ENCODE peak calls at places on chromosomes 16 and 17, in seven cellular contexts. A, N, D, B, X, C and W are unnamed samples.
A peak's percentile ranks its signal among the peaks of the same experiment; 100 is the strongest.

GRCh38 chr16:4052096-4052495 is 64.1 kb downstream of the ADCY9 start:
- DNase-seq in A (no peak), N (peak; percentile 26), D (no peak), B (no peak), X (no peak), C (no peak), W (peak; percentile 22)

GRCh38 chr16:9647981-9648701 is 534.1 kb downstream of the GRIN2A start:
- DNase-seq in A (peak; percentile 37), N (peak; percentile 20), D (no peak), B (no peak), X (no peak), C (no peak), W (no peak)

GRCh38 chr16:57720142-57720575 is 15.4 kb upstream of the KATNB1 start:
- DNase-seq in A (peak; percentile 75), N (peak; percentile 85), D (no peak), B (peak; percentile 81), X (no peak), C (no peak), W (peak; percentile 88)

GRCh38 chr17:63434951-63435571 is 11.0 kb downstream of the CYB561 start:
- DNase-seq in A (peak; percentile 62), N (peak; percentile 80), D (no peak), B (peak; percentile 96), X (peak; percentile 50), C (no peak), W (no peak)

GRCh38 chr17:7888184-7888920 is at the start of gene CHD3:
- DNase-seq in A (no peak), N (no peak), D (peak; percentile 49), B (peak; percentile 61), X (no peak), C (no peak), W (no peak)

GRCh38 chr17:68457168-68457538 is at the start of gene WIPI1:
- DNase-seq in A (peak; percentile 36), N (peak; percentile 36), D (peak; percentile 77), B (no peak), X (no peak), C (no peak), W (peak; percentile 95)

GRCh38 chr17:70059649-70060048 is 15.4 kb upstream of the KCNJ16 start:
- DNase-seq in A (no peak), N (peak; percentile 54), D (no peak), B (no peak), X (no peak), C (no peak), W (no peak)

GRCh38 chr17:66805567-66805966 is 29.4 kb upstream of the CACNG5 start:
- DNase-seq in A (no peak), N (no peak), D (no peak), B (no peak), X (no peak), C (no peak), W (peak; percentile 46)

GRCh38 chr16:51544850-51545467 is 393.9 kb upstream of the SALL1 start:
- DNase-seq in A (no peak), N (no peak), D (no peak), B (no peak), X (no peak), C (no peak), W (no peak)

GRCh38 chr16:17566075-17566474 is 95.3 kb upstream of the XYLT1 start:
- DNase-seq in A (no peak), N (no peak), D (no peak), B (no peak), X (no peak), C (no peak), W (no peak)

GRCh38 chr16:47944589-47944988 is 211.2 kb downstream of the ABCC12 start:
- DNase-seq in A (no peak), N (no peak), D (no peak), B (no peak), X (no peak), C (no peak), W (no peak)

GRCh38 chr17:21679256-21680146 is 12.8 kb upstream of the KCNJ18 start:
- DNase-seq in A (no peak), N (peak; percentile 53), D (no peak), B (no peak), X (peak; percentile 8), C (no peak), W (peak; percentile 71)

GRCh38 chr17:62892870-62893338 is 73.1 kb upstream of the TANC2 start:
- DNase-seq in A (peak; percentile 88), N (no peak), D (no peak), B (peak; percentile 40), X (no peak), C (no peak), W (peak; percentile 77)

GRCh38 chr17:11885051-11885450 is 112.2 kb downstream of the ZNF18 start:
- DNase-seq in A (no peak), N (no peak), D (no peak), B (no peak), X (no peak), C (no peak), W (no peak)

GRCh38 chr17:9444687-9445086 is 130.9 kb downstream of the STX8 start:
- DNase-seq in A (no peak), N (no peak), D (no peak), B (no peak), X (no peak), C (no peak), W (no peak)

GRCh38 chr17:50129946-50130777 is at the start of gene SAMD14:
- DNase-seq in A (no peak), N (no peak), D (no peak), B (no peak), X (no peak), C (no peak), W (no peak)

GRCh38 chr16:84194470-84195200 is 3.7 kb downstream of the ADAD2 start:
- DNase-seq in A (no peak), N (no peak), D (no peak), B (no peak), X (no peak), C (no peak), W (no peak)

GRCh38 chr16:73083271-73083670 is 35.3 kb upstream of the ZFHX3 start:
- DNase-seq in A (no peak), N (no peak), D (no peak), B (no peak), X (no peak), C (no peak), W (no peak)

GRCh38 chr16:4862639-4863038 is 15.4 kb downstream of the UBN1 start:
- DNase-seq in A (no peak), N (no peak), D (no peak), B (peak; percentile 50), X (no peak), C (no peak), W (no peak)

GRCh38 chr17:19937522-19937921 is 40.1 kb downstream of the AKAP10 start:
- DNase-seq in A (no peak), N (no peak), D (no peak), B (no peak), X (no peak), C (no peak), W (no peak)

GRCh38 chr17:69401251-69401650 is 13.2 kb upstream of the MAP2K6 start:
- DNase-seq in A (no peak), N (no peak), D (no peak), B (no peak), X (no peak), C (no peak), W (no peak)

GRCh38 chr17:19523690-19524089 is 10.0 kb upstream of the SLC47A1 start:
- DNase-seq in A (no peak), N (no peak), D (no peak), B (no peak), X (no peak), C (no peak), W (no peak)

GRCh38 chr16:85897384-85897783 is 1.6 kb upstream of the IRF8 start:
- DNase-seq in A (no peak), N (no peak), D (no peak), B (no peak), X (no peak), C (no peak), W (no peak)

GRCh38 chr17:2837147-2837561 is 40.9 kb downstream of the RAP1GAP2 start:
- DNase-seq in A (no peak), N (no peak), D (no peak), B (no peak), X (no peak), C (no peak), W (no peak)

GRCh38 chr17:58631523-58632323 is 60.1 kb downstream of the TEX14 start:
- DNase-seq in A (peak; percentile 98), N (peak; percentile 96), D (peak; percentile 95), B (peak; percentile 95), X (peak; percentile 93), C (peak; percentile 59), W (peak; percentile 96)
- TF ChIP-seq POLR2A in A (peak; percentile 100), N (peak; percentile 87), D (peak; percentile 81), B (no peak), X (peak; percentile 76), C (peak; percentile 40), W (peak; percentile 80)

GRCh38 chr17:57750930-57751329 is 5.8 kb upstream of the CCDC182 start:
- DNase-seq in A (no peak), N (peak; percentile 27), D (peak; percentile 44), B (no peak), X (peak; percentile 19), C (no peak), W (no peak)
- H3K27ac ChIP-seq in A (no peak overlapping the region), N (no peak overlapping the region), D (no peak overlapping the region), B (no peak overlapping the region), X (no peak overlapping the region), C (no peak overlapping the region), W (peak overlapping the region; percentile 17)

DNA sequence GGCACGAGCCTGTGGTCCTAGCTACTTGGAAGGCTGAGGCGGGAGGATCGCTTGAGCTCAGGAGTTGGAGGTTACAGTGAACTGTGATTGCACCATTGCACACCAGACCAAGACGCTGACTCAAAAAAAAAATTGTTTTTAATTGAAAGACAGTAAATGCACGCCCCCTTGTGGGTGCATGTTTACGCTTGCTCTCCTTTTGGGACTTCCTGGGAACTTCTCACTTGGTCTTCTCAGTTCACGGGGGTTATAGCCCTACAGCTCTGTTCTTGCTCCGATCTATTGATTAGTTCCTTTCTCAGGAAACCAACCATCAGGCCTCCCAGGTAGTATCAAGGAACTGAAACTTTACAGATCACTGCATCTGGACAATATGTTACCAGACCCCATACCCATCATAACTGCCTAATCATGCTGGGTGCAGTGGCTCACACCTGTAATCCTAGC is 14.2 kb upstream of the RIPOR1 start:
- DNase-seq in A (peak; percentile 89), N (peak; percentile 94), D (peak; percentile 71), B (peak; percentile 86), X (peak; percentile 72), C (peak; percentile 45), W (peak; percentile 89)
- TF ChIP-seq CTCF in A (peak; percentile 79), N (peak; percentile 71), D (peak; percentile 70), B (peak; percentile 67), X (peak; percentile 73), C (peak; percentile 59), W (peak; percentile 80)

GRCh38 chr17:75456417-75457046 is at the start of gene TMEM94:
- DNase-seq in A (peak; percentile 99), N (peak; percentile 99), D (peak; percentile 94), B (peak; percentile 96), X (peak; percentile 95), C (peak; percentile 76), W (peak; percentile 96)

GRCh38 chr17:75457047-75457654 is 716 bp downstream of the TMEM94 start:
- DNase-seq in A (peak; percentile 36), N (peak; percentile 65), D (peak; percentile 65), B (peak; percentile 27), X (peak; percentile 52), C (no peak), W (peak; percentile 80)

GRCh38 chr17:75459246-75459589 is 2.8 kb downstream of the TMEM94 start:
- DNase-seq in A (no peak), N (no peak), D (no peak), B (no peak), X (no peak), C (no peak), W (no peak)

GRCh38 chr17:75460295-75460694 is 3.9 kb downstream of the TMEM94 start:
- DNase-seq in A (no peak), N (no peak), D (no peak), B (no peak), X (no peak), C (no peak), W (no peak)

GRCh38 chr17:75459590-75460267 is 3.3 kb downstream of the TMEM94 start:
- DNase-seq in A (no peak), N (no peak), D (no peak), B (peak; percentile 36), X (no peak), C (no peak), W (no peak)
- TF ChIP-seq POLR2A in A (no peak), N (no peak), D (no peak), B (no peak), X (no peak), C (no peak), W (no peak)